ENCODE peak calls at places on chromosomes 7 and 10, in seven cellular contexts. One of them, this sample, is unnamed.
A peak's percentile ranks its signal among the peaks of the same experiment; 100 is the strongest.

GRCh38 chr7:137096607-137097006 is 228.2 kb downstream of the CHRM2 start:
- DNase-seq in aorta: no peak
- DNase-seq in suprapubic skin: no peak
- DNase-seq in right lobe of liver: no peak
- DNase-seq in left ventricle myocardium inferior: no peak
- DNase-seq in thoracic aorta: no peak
- DNase-seq in HCT116: no peak
- DNase-seq in this sample: no peak

GRCh38 chr10:34538291-34538829 is 276.7 kb downstream of the PARD3 start:
- DNase-seq in aorta: no peak
- DNase-seq in suprapubic skin: no peak
- DNase-seq in right lobe of liver: no peak
- DNase-seq in left ventricle myocardium inferior: no peak
- DNase-seq in thoracic aorta: no peak
- DNase-seq in HCT116: no peak
- DNase-seq in this sample: no peak

GRCh38 chr7:116632349-116632748 is 39.6 kb upstream of the MET start:
- DNase-seq in aorta: no peak
- DNase-seq in suprapubic skin: no peak
- DNase-seq in right lobe of liver: no peak
- DNase-seq in left ventricle myocardium inferior: no peak
- DNase-seq in thoracic aorta: no peak
- DNase-seq in HCT116: no peak
- DNase-seq in this sample: no peak

GRCh38 chr7:45924283-45924682 is 3.2 kb upstream of the IGFBP3 start:
- DNase-seq in aorta: peak; percentile 63
- DNase-seq in suprapubic skin: no peak
- DNase-seq in right lobe of liver: no peak
- DNase-seq in left ventricle myocardium inferior: no peak
- DNase-seq in thoracic aorta: no peak
- DNase-seq in HCT116: no peak
- DNase-seq in this sample: peak; percentile 57

GRCh38 chr10:31036209-31036608 is 4.5 kb upstream of the ZNF438 start:
- DNase-seq in aorta: no peak
- DNase-seq in suprapubic skin: no peak
- DNase-seq in right lobe of liver: no peak
- DNase-seq in left ventricle myocardium inferior: no peak
- DNase-seq in thoracic aorta: no peak
- DNase-seq in HCT116: no peak
- DNase-seq in this sample: no peak

GRCh38 chr7:117157121-117157870 is 165.6 kb downstream of the WNT2 start:
- DNase-seq in aorta: peak; percentile 80
- DNase-seq in suprapubic skin: no peak
- DNase-seq in right lobe of liver: peak; percentile 79
- DNase-seq in left ventricle myocardium inferior: peak; percentile 17
- DNase-seq in thoracic aorta: peak; percentile 27
- DNase-seq in HCT116: no peak
- DNase-seq in this sample: peak; percentile 64

GRCh38 chr7:153290066-153290465 is 530.5 kb downstream of the ACTR3B start:
- DNase-seq in aorta: no peak
- DNase-seq in suprapubic skin: no peak
- DNase-seq in right lobe of liver: no peak
- DNase-seq in left ventricle myocardium inferior: no peak
- DNase-seq in thoracic aorta: no peak
- DNase-seq in HCT116: no peak
- DNase-seq in this sample: no peak

GRCh38 chr10:45243261-45243660 is 72.1 kb downstream of the OR13A1 start:
- DNase-seq in aorta: no peak
- DNase-seq in suprapubic skin: no peak
- DNase-seq in right lobe of liver: no peak
- DNase-seq in left ventricle myocardium inferior: no peak
- DNase-seq in thoracic aorta: no peak
- DNase-seq in HCT116: no peak
- DNase-seq in this sample: no peak

GRCh38 chr10:127344346-127344745 is 148.0 kb upstream of the INSYN2A start:
- DNase-seq in aorta: no peak
- DNase-seq in suprapubic skin: no peak
- DNase-seq in right lobe of liver: no peak
- DNase-seq in left ventricle myocardium inferior: no peak
- DNase-seq in thoracic aorta: no peak
- DNase-seq in HCT116: no peak
- DNase-seq in this sample: no peak

GRCh38 chr10:35640474-35640873 is 1.6 kb downstream of the FZD8 start:
- DNase-seq in aorta: peak; percentile 74
- DNase-seq in suprapubic skin: no peak
- DNase-seq in right lobe of liver: peak; percentile 70
- DNase-seq in left ventricle myocardium inferior: peak; percentile 69
- DNase-seq in thoracic aorta: peak; percentile 5
- DNase-seq in HCT116: no peak
- DNase-seq in this sample: peak; percentile 57

GRCh38 chr7:151727579-151728285 is 149.2 kb downstream of the PRKAG2 start:
- DNase-seq in aorta: peak; percentile 91
- DNase-seq in suprapubic skin: peak; percentile 95
- DNase-seq in right lobe of liver: peak; percentile 45
- DNase-seq in left ventricle myocardium inferior: peak; percentile 62
- DNase-seq in thoracic aorta: peak; percentile 68
- DNase-seq in HCT116: peak; percentile 91
- DNase-seq in this sample: peak; percentile 89

GRCh38 chr7:92137531-92137930 is 3.3 kb upstream of the CYP51A1 start:
- DNase-seq in aorta: no peak
- DNase-seq in suprapubic skin: no peak
- DNase-seq in right lobe of liver: no peak
- DNase-seq in left ventricle myocardium inferior: no peak
- DNase-seq in thoracic aorta: no peak
- DNase-seq in HCT116: no peak
- DNase-seq in this sample: no peak

GRCh38 chr7:51013218-51013786 is 230.6 kb upstream of the GRB10 start:
- DNase-seq in aorta: no peak
- DNase-seq in suprapubic skin: no peak
- DNase-seq in right lobe of liver: no peak
- DNase-seq in left ventricle myocardium inferior: no peak
- DNase-seq in thoracic aorta: no peak
- DNase-seq in HCT116: no peak
- DNase-seq in this sample: no peak

GRCh38 chr7:116545411-116545993 is 20.7 kb downstream of the CAV1 start:
- DNase-seq in aorta: no peak
- DNase-seq in suprapubic skin: no peak
- DNase-seq in right lobe of liver: no peak
- DNase-seq in left ventricle myocardium inferior: no peak
- DNase-seq in thoracic aorta: no peak
- DNase-seq in HCT116: no peak
- DNase-seq in this sample: no peak

GRCh38 chr10:71795248-71795647 is 21.9 kb upstream of the VSIR start:
- DNase-seq in aorta: peak; percentile 46
- DNase-seq in suprapubic skin: no peak
- DNase-seq in right lobe of liver: no peak
- DNase-seq in left ventricle myocardium inferior: no peak
- DNase-seq in thoracic aorta: no peak
- DNase-seq in HCT116: no peak
- DNase-seq in this sample: no peak

GRCh38 chr10:74289956-74290355 is 138.9 kb downstream of the ADK start:
- DNase-seq in aorta: no peak
- DNase-seq in suprapubic skin: no peak
- DNase-seq in right lobe of liver: no peak
- DNase-seq in left ventricle myocardium inferior: no peak
- DNase-seq in thoracic aorta: no peak
- DNase-seq in HCT116: no peak
- DNase-seq in this sample: no peak

GRCh38 chr10:32125023-32125422 is 68.8 kb upstream of the KIF5B start:
- DNase-seq in aorta: no peak
- DNase-seq in suprapubic skin: no peak
- DNase-seq in right lobe of liver: no peak
- DNase-seq in left ventricle myocardium inferior: no peak
- DNase-seq in thoracic aorta: no peak
- DNase-seq in HCT116: no peak
- DNase-seq in this sample: no peak

GRCh38 chr10:50614444-50615137 is 9.2 kb downstream of the SGMS1 start:
- DNase-seq in aorta: no peak
- DNase-seq in suprapubic skin: no peak
- DNase-seq in right lobe of liver: no peak
- DNase-seq in left ventricle myocardium inferior: no peak
- DNase-seq in thoracic aorta: no peak
- DNase-seq in HCT116: peak; percentile 37
- DNase-seq in this sample: no peak

GRCh38 chr10:46097576-46098317 is 51.7 kb upstream of the MSMB start:
- DNase-seq in aorta: no peak
- DNase-seq in suprapubic skin: no peak
- DNase-seq in right lobe of liver: no peak
- DNase-seq in left ventricle myocardium inferior: no peak
- DNase-seq in thoracic aorta: no peak
- DNase-seq in HCT116: no peak
- DNase-seq in this sample: no peak

GRCh38 chr10:86876748-86877147 is 80.7 kb downstream of the MMRN2 start:
- DNase-seq in aorta: no peak
- DNase-seq in suprapubic skin: no peak
- DNase-seq in right lobe of liver: no peak
- DNase-seq in left ventricle myocardium inferior: no peak
- DNase-seq in thoracic aorta: no peak
- DNase-seq in HCT116: no peak
- DNase-seq in this sample: no peak

GRCh38 chr7:31776616-31777015 is 89.6 kb downstream of the PPP1R17 start:
- DNase-seq in aorta: no peak
- DNase-seq in suprapubic skin: no peak
- DNase-seq in right lobe of liver: no peak
- DNase-seq in left ventricle myocardium inferior: no peak
- DNase-seq in thoracic aorta: no peak
- DNase-seq in HCT116: no peak
- DNase-seq in this sample: no peak

GRCh38 chr7:31767686-31768358 is 80.8 kb downstream of the PPP1R17 start:
- DNase-seq in aorta: no peak
- DNase-seq in suprapubic skin: no peak
- DNase-seq in right lobe of liver: no peak
- DNase-seq in left ventricle myocardium inferior: no peak
- DNase-seq in thoracic aorta: no peak
- DNase-seq in HCT116: no peak
- DNase-seq in this sample: no peak

GRCh38 chr7:31775511-31775910 is 88.5 kb downstream of the PPP1R17 start:
- DNase-seq in aorta: no peak
- DNase-seq in suprapubic skin: no peak
- DNase-seq in right lobe of liver: no peak
- DNase-seq in left ventricle myocardium inferior: no peak
- DNase-seq in thoracic aorta: no peak
- DNase-seq in HCT116: no peak
- DNase-seq in this sample: no peak

DNA sequence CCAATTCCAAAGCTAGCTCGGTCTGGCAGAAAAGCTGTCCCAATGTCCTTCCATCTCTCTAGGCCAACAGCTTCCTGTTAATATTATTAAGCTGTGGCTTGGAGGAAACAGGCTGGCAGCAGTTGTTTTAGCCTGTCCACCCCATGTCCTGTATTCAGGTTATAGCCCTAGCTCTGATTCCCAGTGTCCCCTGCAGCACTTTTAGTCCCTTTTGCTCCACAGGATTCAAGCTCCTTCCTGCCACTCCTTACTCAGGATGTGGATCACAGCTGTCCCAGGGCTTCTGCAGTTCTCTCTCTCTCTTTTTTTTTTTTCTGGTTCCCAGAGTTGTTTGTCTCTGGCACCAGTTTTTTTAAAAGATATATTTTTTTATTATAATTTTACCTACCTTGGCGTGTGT is 85.2 kb downstream of the PPP1R17 start:
- DNase-seq in aorta: no peak
- DNase-seq in suprapubic skin: no peak
- DNase-seq in right lobe of liver: no peak
- DNase-seq in left ventricle myocardium inferior: no peak
- DNase-seq in thoracic aorta: no peak
- DNase-seq in HCT116: no peak
- DNase-seq in this sample: no peak
- H3K36me3 ChIP-seq in aorta: no peaks in the 10 kb centered on the region
- H3K36me3 ChIP-seq in suprapubic skin: no peaks in the 10 kb centered on the region
- H3K36me3 ChIP-seq in right lobe of liver: no peaks in the 10 kb centered on the region
- H3K36me3 ChIP-seq in left ventricle myocardium inferior: peaks cover 12% of the 10 kb centered on the region
- H3K36me3 ChIP-seq in thoracic aorta: no peaks in the 10 kb centered on the region
- H3K36me3 ChIP-seq in HCT116: no peaks in the 10 kb centered on the region
- H3K36me3 ChIP-seq in this sample: no peaks in the 10 kb centered on the region

GRCh38 chr10:95406651-95407280 is 116.0 kb upstream of the PDLIM1 start:
- DNase-seq in aorta: peak; percentile 88
- DNase-seq in suprapubic skin: no peak
- DNase-seq in right lobe of liver: peak; percentile 91
- DNase-seq in left ventricle myocardium inferior: peak; percentile 82
- DNase-seq in thoracic aorta: peak; percentile 85
- DNase-seq in HCT116: no peak
- DNase-seq in this sample: peak; percentile 94

GRCh38 chr10:95405655-95406054 is 114.9 kb upstream of the PDLIM1 start:
- DNase-seq in aorta: no peak
- DNase-seq in suprapubic skin: no peak
- DNase-seq in right lobe of liver: peak; percentile 26
- DNase-seq in left ventricle myocardium inferior: no peak
- DNase-seq in thoracic aorta: no peak
- DNase-seq in HCT116: no peak
- DNase-seq in this sample: no peak

GRCh38 chr10:95404460-95404858 is 113.7 kb upstream of the PDLIM1 start:
- DNase-seq in aorta: no peak
- DNase-seq in suprapubic skin: no peak
- DNase-seq in right lobe of liver: peak; percentile 28
- DNase-seq in left ventricle myocardium inferior: peak; percentile 38
- DNase-seq in thoracic aorta: no peak
- DNase-seq in HCT116: no peak
- DNase-seq in this sample: no peak

GRCh38 chr10:95403690-95404459 is 113.1 kb upstream of the PDLIM1 start:
- DNase-seq in aorta: no peak
- DNase-seq in suprapubic skin: no peak
- DNase-seq in right lobe of liver: peak; percentile 27
- DNase-seq in left ventricle myocardium inferior: peak; percentile 66
- DNase-seq in thoracic aorta: no peak
- DNase-seq in HCT116: no peak
- DNase-seq in this sample: no peak

GRCh38 chr10:95404864-95405263 is 114.1 kb upstream of the PDLIM1 start:
- DNase-seq in aorta: no peak
- DNase-seq in suprapubic skin: no peak
- DNase-seq in right lobe of liver: peak; percentile 19
- DNase-seq in left ventricle myocardium inferior: no peak
- DNase-seq in thoracic aorta: no peak
- DNase-seq in HCT116: no peak
- DNase-seq in this sample: no peak
- H3K36me3 ChIP-seq in aorta: peaks cover 16% of the 10 kb centered on the region
- H3K36me3 ChIP-seq in suprapubic skin: no peaks in the 10 kb centered on the region
- H3K36me3 ChIP-seq in right lobe of liver: no peaks in the 10 kb centered on the region
- H3K36me3 ChIP-seq in left ventricle myocardium inferior: peaks cover 68% of the 10 kb centered on the region
- H3K36me3 ChIP-seq in thoracic aorta: peaks cover 59% of the 10 kb centered on the region
- H3K36me3 ChIP-seq in HCT116: no peaks in the 10 kb centered on the region
- H3K36me3 ChIP-seq in this sample: peaks cover 75% of the 10 kb centered on the region

DNA sequence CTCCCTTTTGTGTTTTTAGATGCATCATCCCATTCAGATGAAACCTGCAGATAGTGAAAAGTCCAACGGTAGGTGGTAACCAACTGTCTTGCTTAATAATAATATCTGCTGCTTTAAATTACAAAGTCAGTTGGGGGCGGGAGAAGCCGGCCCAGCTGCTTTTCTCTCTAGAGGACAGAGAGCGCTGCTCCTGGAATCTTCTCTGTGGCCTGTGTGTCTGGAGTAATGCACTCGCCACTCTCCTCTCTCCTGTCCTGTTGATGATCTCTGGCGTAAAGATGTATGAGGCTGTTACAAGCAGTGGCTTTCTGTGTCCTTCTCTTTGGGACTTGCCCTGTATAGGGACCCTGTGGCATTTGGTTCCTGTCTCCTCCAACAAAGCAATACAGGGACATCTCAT is 231.5 kb downstream of the CELF2 start:
- DNase-seq in aorta: no peak
- DNase-seq in suprapubic skin: no peak
- DNase-seq in right lobe of liver: no peak
- DNase-seq in left ventricle myocardium inferior: no peak
- DNase-seq in thoracic aorta: no peak
- DNase-seq in HCT116: no peak
- DNase-seq in this sample: no peak
- H3K36me3 ChIP-seq in aorta: no peaks in the 10 kb centered on the region
- H3K36me3 ChIP-seq in suprapubic skin: peaks cover 11% of the 10 kb centered on the region
- H3K36me3 ChIP-seq in right lobe of liver: no peaks in the 10 kb centered on the region
- H3K36me3 ChIP-seq in left ventricle myocardium inferior: peaks cover 6% of the 10 kb centered on the region
- H3K36me3 ChIP-seq in thoracic aorta: no peaks in the 10 kb centered on the region
- H3K36me3 ChIP-seq in HCT116: no peaks in the 10 kb centered on the region
- H3K36me3 ChIP-seq in this sample: peaks cover 3% of the 10 kb centered on the region

GRCh38 chr7:155685791-155686160 is 41.3 kb downstream of the RBM33 start:
- DNase-seq in aorta: no peak
- DNase-seq in suprapubic skin: no peak
- DNase-seq in right lobe of liver: no peak
- DNase-seq in left ventricle myocardium inferior: no peak
- DNase-seq in thoracic aorta: no peak
- DNase-seq in HCT116: no peak
- DNase-seq in this sample: no peak
- H3K36me3 ChIP-seq in aorta: peaks cover 5% of the 10 kb centered on the region
- H3K36me3 ChIP-seq in suprapubic skin: peaks cover 34% of the 10 kb centered on the region
- H3K36me3 ChIP-seq in right lobe of liver: no peaks in the 10 kb centered on the region
- H3K36me3 ChIP-seq in left ventricle myocardium inferior: peaks cover 35% of the 10 kb centered on the region
- H3K36me3 ChIP-seq in thoracic aorta: peaks cover 14% of the 10 kb centered on the region
- H3K36me3 ChIP-seq in HCT116: peaks cover 10% of the 10 kb centered on the region
- H3K36me3 ChIP-seq in this sample: peaks cover 42% of the 10 kb centered on the region

This sample was measured in tibial artery.